ENCODE peak calls at places on chromosomes 3 and 15, in eight cellular contexts. X, B, M, A, R, V, G and E are unnamed samples.

GRCh38 chr3:17836919-17837318 is 94.5 kb upstream of the TBC1D5 start:
- DNase-seq in X (no peak), B (no peak), M (no peak), A (no peak), R (no peak), V (no peak), G (no peak), E (no peak)

GRCh38 chr3:52291508-52292181 is 4.0 kb downstream of the GLYCTK start:
- DNase-seq in X (no peak), B (peak), M (peak), A (no peak), R (no peak), V (peak), G (peak), E (peak)

GRCh38 chr3:11592460-11593298 is 51.0 kb downstream of the VGLL4 start:
- DNase-seq in X (no peak), B (no peak), M (no peak), A (no peak), R (peak), V (no peak), G (no peak), E (no peak)

GRCh38 chr3:150370129-150370602 is 37.9 kb upstream of the TSC22D2 start:
- DNase-seq in X (peak), B (no peak), M (peak), A (peak), R (peak), V (no peak), G (peak), E (no peak)

GRCh38 chr3:170321326-170322034 is 36.0 kb upstream of the SKIL start:
- DNase-seq in X (peak), B (no peak), M (no peak), A (peak), R (no peak), V (no peak), G (no peak), E (no peak)

GRCh38 chr3:4218426-4219226 is 84.5 kb upstream of the SETMAR start:
- DNase-seq in X (no peak), B (no peak), M (peak), A (no peak), R (no peak), V (no peak), G (no peak), E (peak)

GRCh38 chr3:193563999-193564398 is 9.3 kb upstream of the ATP13A4 start:
- DNase-seq in X (peak), B (peak), M (peak), A (peak), R (no peak), V (no peak), G (peak), E (peak)

GRCh38 chr3:71076361-71076997 is 507.0 kb downstream of the FOXP1 start:
- DNase-seq in X (no peak), B (no peak), M (no peak), A (peak), R (peak), V (no peak), G (no peak), E (no peak)

GRCh38 chr15:72865486-72865885 is 81.9 kb upstream of the ADPGK start:
- DNase-seq in X (no peak), B (no peak), M (no peak), A (no peak), R (no peak), V (no peak), G (no peak), E (no peak)

GRCh38 chr3:146160233-146160963 is 586 bp downstream of the PLOD2 start:
- DNase-seq in X (peak), B (peak), M (peak), A (peak), R (peak), V (peak), G (peak), E (peak)